ENCODE peak calls at places on chromosomes 5 and 9, in six cellular contexts. One of them, this sample, is unnamed.
A peak's percentile ranks its signal among the peaks of the same experiment; 100 is the strongest.

GRCh38 chr5:146400206-146400605 is 46.9 kb upstream of the TCERG1 start:
- DNase-seq in ovary: no peak
- DNase-seq in uterus: no peak
- DNase-seq in breast epithelium: no peak
- DNase-seq in left ventricle myocardium inferior: no peak
- DNase-seq in DND-41: no peak
- DNase-seq in this sample: no peak

GRCh38 chr5:74631088-74631960 is 9.2 kb downstream of the ENC1 start:
- DNase-seq in ovary: no peak
- DNase-seq in uterus: no peak
- DNase-seq in left ventricle myocardium inferior: no peak
- DNase-seq in DND-41: no peak
- DNase-seq in breast epithelium: no peak
- DNase-seq in this sample: no peak

GRCh38 chr5:176883700-176884570 is 15.2 kb downstream of the HK3 start:
- DNase-seq in uterus: no peak
- DNase-seq in breast epithelium: no peak
- DNase-seq in DND-41: no peak
- DNase-seq in left ventricle myocardium inferior: no peak
- DNase-seq in ovary: no peak
- DNase-seq in this sample: no peak

GRCh38 chr5:134226441-134227192 is 744 bp upstream of the PPP2CA start:
- DNase-seq in left ventricle myocardium inferior: no peak
- DNase-seq in uterus: peak; percentile 37
- DNase-seq in ovary: no peak
- DNase-seq in DND-41: no peak
- DNase-seq in breast epithelium: no peak
- DNase-seq in this sample: no peak

GRCh38 chr5:153974131-153974812 is 64.4 kb downstream of the FAM114A2 start:
- DNase-seq in left ventricle myocardium inferior: no peak
- DNase-seq in breast epithelium: no peak
- DNase-seq in uterus: no peak
- DNase-seq in ovary: no peak
- DNase-seq in DND-41: peak; percentile 39
- DNase-seq in this sample: no peak

GRCh38 chr5:158899792-158900191 is 199.9 kb downstream of the EBF1 start:
- DNase-seq in uterus: peak; percentile 57
- DNase-seq in DND-41: no peak
- DNase-seq in left ventricle myocardium inferior: peak; percentile 64
- DNase-seq in breast epithelium: no peak
- DNase-seq in ovary: peak; percentile 68
- DNase-seq in this sample: no peak

GRCh38 chr9:93827545-93828330 is 127.4 kb downstream of the BARX1 start:
- DNase-seq in ovary: peak; percentile 42
- DNase-seq in breast epithelium: no peak
- DNase-seq in DND-41: no peak
- DNase-seq in uterus: no peak
- DNase-seq in left ventricle myocardium inferior: no peak
- DNase-seq in this sample: no peak

GRCh38 chr9:133369923-133370322 is 5.9 kb downstream of the SURF4 start:
- DNase-seq in ovary: no peak
- DNase-seq in DND-41: no peak
- DNase-seq in left ventricle myocardium inferior: no peak
- DNase-seq in breast epithelium: no peak
- DNase-seq in uterus: no peak
- DNase-seq in this sample: no peak

GRCh38 chr9:116101516-116101915 is 52.1 kb upstream of the PAPPA start:
- DNase-seq in left ventricle myocardium inferior: no peak
- DNase-seq in uterus: no peak
- DNase-seq in ovary: no peak
- DNase-seq in DND-41: no peak
- DNase-seq in breast epithelium: no peak
- DNase-seq in this sample: no peak

GRCh38 chr5:167770461-167770860 is 521.0 kb upstream of the WWC1 start:
- DNase-seq in breast epithelium: no peak
- DNase-seq in left ventricle myocardium inferior: no peak
- DNase-seq in ovary: no peak
- DNase-seq in DND-41: no peak
- DNase-seq in uterus: no peak
- DNase-seq in this sample: no peak

GRCh38 chr9:28916348-28916747 is 1343.1 kb upstream of the C9orf72 start:
- DNase-seq in uterus: no peak
- DNase-seq in left ventricle myocardium inferior: no peak
- DNase-seq in ovary: no peak
- DNase-seq in breast epithelium: no peak
- DNase-seq in DND-41: no peak
- DNase-seq in this sample: no peak

GRCh38 chr9:103941104-103941503 is 153.0 kb upstream of the SMC2 start:
- DNase-seq in DND-41: no peak
- DNase-seq in ovary: no peak
- DNase-seq in left ventricle myocardium inferior: no peak
- DNase-seq in uterus: no peak
- DNase-seq in breast epithelium: no peak
- DNase-seq in this sample: no peak

GRCh38 chr9:91682806-91683205 is 259.2 kb upstream of the NFIL3 start:
- DNase-seq in ovary: no peak
- DNase-seq in uterus: no peak
- DNase-seq in breast epithelium: no peak
- DNase-seq in DND-41: no peak
- DNase-seq in left ventricle myocardium inferior: no peak
- DNase-seq in this sample: no peak

GRCh38 chr9:26356491-26356890 is 536.1 kb downstream of the CAAP1 start:
- DNase-seq in breast epithelium: no peak
- DNase-seq in uterus: no peak
- DNase-seq in DND-41: no peak
- DNase-seq in left ventricle myocardium inferior: no peak
- DNase-seq in ovary: no peak
- DNase-seq in this sample: no peak

GRCh38 chr5:171521219-171521633 is 101.8 kb downstream of the FGF18 start:
- DNase-seq in left ventricle myocardium inferior: no peak
- DNase-seq in breast epithelium: no peak
- DNase-seq in ovary: peak; percentile 62
- DNase-seq in DND-41: no peak
- DNase-seq in uterus: peak; percentile 77
- DNase-seq in this sample: no peak

GRCh38 chr5:140567136-140567818 is 2.6 kb downstream of the SLC35A4 start:
- DNase-seq in uterus: no peak
- DNase-seq in breast epithelium: no peak
- DNase-seq in DND-41: no peak
- DNase-seq in ovary: no peak
- DNase-seq in left ventricle myocardium inferior: no peak
- DNase-seq in this sample: no peak

GRCh38 chr9:133769511-133770075 is 31.4 kb upstream of the SARDH start:
- DNase-seq in breast epithelium: peak; percentile 43
- DNase-seq in ovary: peak; percentile 21
- DNase-seq in uterus: no peak
- DNase-seq in left ventricle myocardium inferior: no peak
- DNase-seq in DND-41: no peak
- DNase-seq in this sample: no peak

GRCh38 chr9:136282272-136282861 is 21.5 kb downstream of the CCDC187 start:
- DNase-seq in ovary: no peak
- DNase-seq in uterus: no peak
- DNase-seq in left ventricle myocardium inferior: no peak
- DNase-seq in breast epithelium: no peak
- DNase-seq in DND-41: no peak
- DNase-seq in this sample: no peak

GRCh38 chr5:84381501-84382362 is 2.9 kb downstream of the EDIL3 start:
- DNase-seq in breast epithelium: no peak
- DNase-seq in uterus: peak; percentile 20
- DNase-seq in left ventricle myocardium inferior: no peak
- DNase-seq in ovary: no peak
- DNase-seq in DND-41: no peak
- DNase-seq in this sample: no peak

GRCh38 chr9:94865599-94866456 is 139.3 kb downstream of the AOPEP start:
- DNase-seq in breast epithelium: no peak
- DNase-seq in ovary: peak; percentile 73
- DNase-seq in uterus: peak; percentile 62
- DNase-seq in DND-41: no peak
- DNase-seq in left ventricle myocardium inferior: peak; percentile 37
- DNase-seq in this sample: no peak

GRCh38 chr5:72561407-72561972 is 54.3 kb upstream of the ZNF366 start:
- DNase-seq in breast epithelium: no peak
- DNase-seq in left ventricle myocardium inferior: no peak
- DNase-seq in ovary: no peak
- DNase-seq in uterus: no peak
- DNase-seq in DND-41: no peak
- DNase-seq in this sample: no peak

GRCh38 chr9:18351216-18351615 is 122.7 kb upstream of the ADAMTSL1 start:
- DNase-seq in ovary: no peak
- DNase-seq in uterus: no peak
- DNase-seq in breast epithelium: no peak
- DNase-seq in DND-41: no peak
- DNase-seq in left ventricle myocardium inferior: no peak
- DNase-seq in this sample: no peak

GRCh38 chr5:180082633-180083420 is 11.3 kb upstream of the RNF130 start:
- DNase-seq in left ventricle myocardium inferior: no peak
- DNase-seq in DND-41: no peak
- DNase-seq in uterus: no peak
- DNase-seq in ovary: no peak
- DNase-seq in breast epithelium: no peak
- DNase-seq in this sample: no peak

GRCh38 chr9:38390851-38391250 is 1.7 kb upstream of the ALDH1B1 start:
- DNase-seq in breast epithelium: no peak
- DNase-seq in uterus: no peak
- DNase-seq in ovary: no peak
- DNase-seq in DND-41: no peak
- DNase-seq in left ventricle myocardium inferior: no peak
- DNase-seq in this sample: no peak

GRCh38 chr5:627840-628239 is 15.7 kb downstream of the CEP72 start:
- DNase-seq in ovary: no peak
- DNase-seq in DND-41: no peak
- DNase-seq in breast epithelium: peak; percentile 34
- DNase-seq in left ventricle myocardium inferior: no peak
- DNase-seq in uterus: no peak
- DNase-seq in this sample: no peak

GRCh38 chr5:62093981-62094380 is 212.0 kb upstream of the KIF2A start:
- DNase-seq in DND-41: no peak
- DNase-seq in uterus: no peak
- DNase-seq in breast epithelium: no peak
- DNase-seq in left ventricle myocardium inferior: no peak
- DNase-seq in ovary: no peak
- DNase-seq in this sample: no peak

GRCh38 chr9:37340961-37341360 is 81.5 kb upstream of the GRHPR start:
- DNase-seq in DND-41: no peak
- DNase-seq in ovary: no peak
- DNase-seq in breast epithelium: no peak
- DNase-seq in left ventricle myocardium inferior: no peak
- DNase-seq in uterus: no peak
- DNase-seq in this sample: no peak

GRCh38 chr5:1193591-1193985 is 7.8 kb upstream of the SLC6A19 start:
- DNase-seq in left ventricle myocardium inferior: no peak
- DNase-seq in DND-41: no peak
- DNase-seq in breast epithelium: no peak
- DNase-seq in uterus: no peak
- DNase-seq in ovary: no peak
- DNase-seq in this sample: no peak

GRCh38 chr9:102728946-102729345 is 266.2 kb upstream of the CYLC2 start:
- DNase-seq in DND-41: no peak
- DNase-seq in uterus: no peak
- DNase-seq in ovary: no peak
- DNase-seq in left ventricle myocardium inferior: no peak
- DNase-seq in breast epithelium: no peak
- DNase-seq in this sample: no peak

GRCh38 chr5:108830705-108831276 is 83.1 kb downstream of the FER start:
- DNase-seq in ovary: no peak
- DNase-seq in DND-41: peak; percentile 13
- DNase-seq in breast epithelium: no peak
- DNase-seq in left ventricle myocardium inferior: no peak
- DNase-seq in uterus: no peak
- DNase-seq in this sample: no peak

GRCh38 chr5:58842851-58843250 is 260.0 kb downstream of the RAB3C start:
- DNase-seq in uterus: no peak
- DNase-seq in left ventricle myocardium inferior: no peak
- DNase-seq in DND-41: no peak
- DNase-seq in breast epithelium: no peak
- DNase-seq in ovary: no peak
- DNase-seq in this sample: no peak

DNA sequence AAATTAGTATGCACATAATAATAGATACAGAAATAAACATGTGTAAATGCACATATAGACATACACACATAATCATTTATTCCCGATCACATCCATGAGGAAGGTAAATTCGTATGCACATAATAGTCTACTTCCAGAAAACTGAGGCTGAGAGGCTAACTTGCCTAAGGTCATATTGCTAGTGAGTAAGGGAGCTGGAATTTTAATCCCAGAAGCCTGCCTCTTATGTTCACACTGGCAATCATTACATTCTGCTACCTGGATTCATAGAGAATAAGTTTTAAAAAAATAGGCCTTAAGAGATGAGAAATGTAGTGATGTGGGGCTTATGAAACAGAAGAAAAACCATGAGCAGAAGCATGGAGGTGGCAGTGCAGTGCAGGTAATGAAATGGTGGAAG is 716.3 kb downstream of the BRINP1 start:
- DNase-seq in left ventricle myocardium inferior: no peak
- DNase-seq in breast epithelium: no peak
- DNase-seq in ovary: no peak
- DNase-seq in uterus: no peak
- DNase-seq in DND-41: no peak
- DNase-seq in this sample: no peak
- H3K9me3 ChIP-seq in left ventricle myocardium inferior: no peaks in the 10 kb centered on the region
- H3K9me3 ChIP-seq in breast epithelium: no peaks in the 10 kb centered on the region
- H3K9me3 ChIP-seq in ovary: no peaks in the 10 kb centered on the region
- H3K9me3 ChIP-seq in uterus: no peaks in the 10 kb centered on the region
- H3K9me3 ChIP-seq in DND-41: no peaks in the 10 kb centered on the region
- H3K9me3 ChIP-seq in this sample: peaks cover 4% of the 10 kb centered on the region

GRCh38 chr9:129172816-129173215 is 5.2 kb downstream of the IER5L start:
- DNase-seq in uterus: no peak
- DNase-seq in breast epithelium: no peak
- DNase-seq in DND-41: no peak
- DNase-seq in left ventricle myocardium inferior: no peak
- DNase-seq in ovary: peak; percentile 75
- DNase-seq in this sample: no peak
- H3K4me1 ChIP-seq in uterus: peaks cover 7% of the 10 kb centered on the region
- H3K4me1 ChIP-seq in breast epithelium: peaks cover 1% of the 10 kb centered on the region
- H3K4me1 ChIP-seq in DND-41: peaks cover 48% of the 10 kb centered on the region
- H3K4me1 ChIP-seq in left ventricle myocardium inferior: peaks cover 51% of the 10 kb centered on the region
- H3K4me1 ChIP-seq in ovary: peaks cover 15% of the 10 kb centered on the region
- H3K4me1 ChIP-seq in this sample: peaks cover 29% of the 10 kb centered on the region

DNA sequence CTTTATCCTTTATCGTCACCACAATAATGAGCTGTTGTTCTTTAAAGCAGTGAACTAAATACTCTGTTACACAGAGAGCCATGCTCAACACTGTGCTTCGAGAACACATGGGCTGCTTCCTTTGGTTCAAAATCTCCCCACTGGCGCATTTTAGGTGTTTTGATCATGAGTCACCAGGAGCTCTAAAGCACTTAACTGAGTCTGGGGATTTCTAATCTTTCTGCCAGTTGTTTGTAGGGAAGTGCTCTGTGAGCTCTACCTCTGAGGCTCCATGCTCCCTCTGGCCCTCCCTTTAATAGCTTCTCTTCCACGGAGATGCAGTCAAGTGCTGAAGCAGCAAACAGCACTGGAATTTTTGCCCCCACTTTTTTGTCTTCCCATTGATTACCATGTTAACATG is 17.0 kb downstream of the ERAP2 start:
- DNase-seq in breast epithelium: no peak
- DNase-seq in uterus: no peak
- DNase-seq in ovary: no peak
- DNase-seq in left ventricle myocardium inferior: no peak
- DNase-seq in DND-41: no peak
- DNase-seq in this sample: no peak
- H3K36me3 ChIP-seq in breast epithelium: no peaks in the 10 kb centered on the region
- H3K36me3 ChIP-seq in uterus: no peaks in the 10 kb centered on the region
- H3K36me3 ChIP-seq in ovary: no peaks in the 10 kb centered on the region
- H3K36me3 ChIP-seq in left ventricle myocardium inferior: peaks cover 57% of the 10 kb centered on the region
- H3K36me3 ChIP-seq in DND-41: peaks cover 91% of the 10 kb centered on the region
- H3K36me3 ChIP-seq in this sample: peaks cover 67% of the 10 kb centered on the region

GRCh38 chr5:151528996-151529395 is 62.1 kb downstream of the FAT2 start:
- DNase-seq in breast epithelium: no peak
- DNase-seq in left ventricle myocardium inferior: no peak
- DNase-seq in ovary: no peak
- DNase-seq in DND-41: no peak
- DNase-seq in uterus: no peak
- DNase-seq in this sample: no peak
- H3K9me3 ChIP-seq in breast epithelium: no peaks in the 10 kb centered on the region
- H3K9me3 ChIP-seq in left ventricle myocardium inferior: no peaks in the 10 kb centered on the region
- H3K9me3 ChIP-seq in ovary: no peaks in the 10 kb centered on the region
- H3K9me3 ChIP-seq in DND-41: no peaks in the 10 kb centered on the region
- H3K9me3 ChIP-seq in uterus: no peaks in the 10 kb centered on the region
- H3K9me3 ChIP-seq in this sample: no peaks in the 10 kb centered on the region

This sample was measured in effector memory CD4-positive, alpha-beta T cell.